ENCODE peak calls at places on chromosomes 6 and 20, in nine cellular contexts. One of them, this sample, is unnamed.

GRCh38 chr6:168216139-168216538 is 103.4 kb downstream of the DACT2 start:
- DNase-seq in IMR-90: no peak
- DNase-seq in GM23338: peak; percentile 78
- DNase-seq in esophagus squamous epithelium: no peak
- DNase-seq in naive thymus-derived CD4-positive, alpha-beta T cell: no peak
- DNase-seq in colonic mucosa: no peak
- DNase-seq in brain microvascular endothelial cell: no peak
- DNase-seq in lung: no peak
- DNase-seq in psoas muscle: no peak
- DNase-seq in this sample: no peak

GRCh38 chr20:63067721-63068560 is 61.2 kb upstream of the BHLHE23 start:
- DNase-seq in IMR-90: no peak
- DNase-seq in GM23338: no peak
- DNase-seq in esophagus squamous epithelium: no peak
- DNase-seq in naive thymus-derived CD4-positive, alpha-beta T cell: no peak
- DNase-seq in colonic mucosa: no peak
- DNase-seq in brain microvascular endothelial cell: no peak
- DNase-seq in lung: no peak
- DNase-seq in psoas muscle: no peak
- DNase-seq in this sample: no peak

GRCh38 chr6:100458841-100459154 is 5.9 kb downstream of the SIM1 start:
- DNase-seq in IMR-90: no peak
- DNase-seq in GM23338: no peak
- DNase-seq in esophagus squamous epithelium: no peak
- DNase-seq in naive thymus-derived CD4-positive, alpha-beta T cell: no peak
- DNase-seq in colonic mucosa: no peak
- DNase-seq in brain microvascular endothelial cell: no peak
- DNase-seq in lung: no peak
- DNase-seq in psoas muscle: no peak
- DNase-seq in this sample: no peak

GRCh38 chr6:166645928-166646327 is 18.9 kb upstream of the RPS6KA2 start:
- DNase-seq in IMR-90: no peak
- DNase-seq in GM23338: no peak
- DNase-seq in esophagus squamous epithelium: no peak
- DNase-seq in naive thymus-derived CD4-positive, alpha-beta T cell: no peak
- DNase-seq in colonic mucosa: no peak
- DNase-seq in brain microvascular endothelial cell: no peak
- DNase-seq in lung: no peak
- DNase-seq in psoas muscle: no peak
- DNase-seq in this sample: no peak

GRCh38 chr6:127690092-127690491 is 113.1 kb downstream of the C6orf58 start:
- DNase-seq in IMR-90: peak; percentile 28
- DNase-seq in GM23338: peak; percentile 60
- DNase-seq in esophagus squamous epithelium: no peak
- DNase-seq in naive thymus-derived CD4-positive, alpha-beta T cell: no peak
- DNase-seq in colonic mucosa: no peak
- DNase-seq in brain microvascular endothelial cell: peak; percentile 12
- DNase-seq in lung: no peak
- DNase-seq in psoas muscle: no peak
- DNase-seq in this sample: no peak

GRCh38 chr20:24584538-24585356 is 115.3 kb downstream of the SYNDIG1 start:
- DNase-seq in IMR-90: peak; percentile 59
- DNase-seq in GM23338: no peak
- DNase-seq in esophagus squamous epithelium: no peak
- DNase-seq in naive thymus-derived CD4-positive, alpha-beta T cell: no peak
- DNase-seq in colonic mucosa: no peak
- DNase-seq in brain microvascular endothelial cell: no peak
- DNase-seq in lung: no peak
- DNase-seq in psoas muscle: peak; percentile 23
- DNase-seq in this sample: peak; percentile 70

GRCh38 chr6:53624491-53624890 is 41.1 kb downstream of the KLHL31 start:
- DNase-seq in IMR-90: no peak
- DNase-seq in GM23338: no peak
- DNase-seq in esophagus squamous epithelium: no peak
- DNase-seq in naive thymus-derived CD4-positive, alpha-beta T cell: no peak
- DNase-seq in colonic mucosa: no peak
- DNase-seq in brain microvascular endothelial cell: no peak
- DNase-seq in lung: no peak
- DNase-seq in psoas muscle: no peak
- DNase-seq in this sample: no peak

GRCh38 chr6:63640062-63640461 is 4.5 kb downstream of the PHF3 start:
- DNase-seq in IMR-90: peak; percentile 79
- DNase-seq in GM23338: no peak
- DNase-seq in esophagus squamous epithelium: no peak
- DNase-seq in naive thymus-derived CD4-positive, alpha-beta T cell: no peak
- DNase-seq in colonic mucosa: no peak
- DNase-seq in brain microvascular endothelial cell: peak; percentile 42
- DNase-seq in lung: no peak
- DNase-seq in psoas muscle: no peak
- DNase-seq in this sample: no peak

GRCh38 chr6:89950879-89951391 is 56.7 kb downstream of the GJA10 start:
- DNase-seq in IMR-90: no peak
- DNase-seq in GM23338: no peak
- DNase-seq in esophagus squamous epithelium: no peak
- DNase-seq in naive thymus-derived CD4-positive, alpha-beta T cell: no peak
- DNase-seq in colonic mucosa: no peak
- DNase-seq in brain microvascular endothelial cell: no peak
- DNase-seq in lung: no peak
- DNase-seq in psoas muscle: peak; percentile 54
- DNase-seq in this sample: no peak

GRCh38 chr6:148905901-148906300 is 159.1 kb downstream of the UST start:
- DNase-seq in IMR-90: no peak
- DNase-seq in GM23338: no peak
- DNase-seq in esophagus squamous epithelium: no peak
- DNase-seq in naive thymus-derived CD4-positive, alpha-beta T cell: no peak
- DNase-seq in colonic mucosa: no peak
- DNase-seq in brain microvascular endothelial cell: no peak
- DNase-seq in lung: no peak
- DNase-seq in psoas muscle: no peak
- DNase-seq in this sample: no peak

GRCh38 chr6:56293756-56294155 is 46.4 kb upstream of the COL21A1 start:
- DNase-seq in IMR-90: no peak
- DNase-seq in GM23338: no peak
- DNase-seq in esophagus squamous epithelium: no peak
- DNase-seq in naive thymus-derived CD4-positive, alpha-beta T cell: no peak
- DNase-seq in colonic mucosa: no peak
- DNase-seq in brain microvascular endothelial cell: no peak
- DNase-seq in lung: no peak
- DNase-seq in psoas muscle: no peak
- DNase-seq in this sample: no peak

GRCh38 chr6:12288844-12289654 is 1.1 kb upstream of the EDN1 start:
- DNase-seq in IMR-90: peak; percentile 74
- DNase-seq in GM23338: peak; percentile 91
- DNase-seq in esophagus squamous epithelium: no peak
- DNase-seq in naive thymus-derived CD4-positive, alpha-beta T cell: no peak
- DNase-seq in colonic mucosa: peak; percentile 87
- DNase-seq in brain microvascular endothelial cell: peak; percentile 68
- DNase-seq in lung: peak; percentile 60
- DNase-seq in psoas muscle: no peak
- DNase-seq in this sample: peak; percentile 71

GRCh38 chr6:33925869-33926268 is 122.1 kb upstream of the MLN start:
- DNase-seq in IMR-90: no peak
- DNase-seq in GM23338: no peak
- DNase-seq in esophagus squamous epithelium: no peak
- DNase-seq in naive thymus-derived CD4-positive, alpha-beta T cell: no peak
- DNase-seq in colonic mucosa: no peak
- DNase-seq in brain microvascular endothelial cell: no peak
- DNase-seq in lung: no peak
- DNase-seq in psoas muscle: no peak
- DNase-seq in this sample: no peak

GRCh38 chr20:4946585-4947378 is 54.5 kb downstream of the SLC23A2 start:
- DNase-seq in IMR-90: no peak
- DNase-seq in GM23338: no peak
- DNase-seq in esophagus squamous epithelium: no peak
- DNase-seq in naive thymus-derived CD4-positive, alpha-beta T cell: no peak
- DNase-seq in colonic mucosa: no peak
- DNase-seq in brain microvascular endothelial cell: no peak
- DNase-seq in lung: no peak
- DNase-seq in psoas muscle: no peak
- DNase-seq in this sample: no peak

GRCh38 chr20:12337601-12338000 is 419.9 kb downstream of the BTBD3 start:
- DNase-seq in IMR-90: no peak
- DNase-seq in GM23338: no peak
- DNase-seq in esophagus squamous epithelium: no peak
- DNase-seq in naive thymus-derived CD4-positive, alpha-beta T cell: no peak
- DNase-seq in colonic mucosa: no peak
- DNase-seq in brain microvascular endothelial cell: no peak
- DNase-seq in lung: no peak
- DNase-seq in psoas muscle: no peak
- DNase-seq in this sample: no peak

GRCh38 chr6:139820191-139820590 is 445.7 kb upstream of the CITED2 start:
- DNase-seq in IMR-90: peak; percentile 81
- DNase-seq in GM23338: no peak
- DNase-seq in esophagus squamous epithelium: no peak
- DNase-seq in naive thymus-derived CD4-positive, alpha-beta T cell: no peak
- DNase-seq in colonic mucosa: no peak
- DNase-seq in brain microvascular endothelial cell: peak; percentile 29
- DNase-seq in lung: no peak
- DNase-seq in psoas muscle: no peak
- DNase-seq in this sample: no peak

GRCh38 chr20:21681932-21682318 is 23.5 kb upstream of the PAX1 start:
- DNase-seq in IMR-90: no peak
- DNase-seq in GM23338: no peak
- DNase-seq in esophagus squamous epithelium: no peak
- DNase-seq in naive thymus-derived CD4-positive, alpha-beta T cell: no peak
- DNase-seq in colonic mucosa: no peak
- DNase-seq in brain microvascular endothelial cell: no peak
- DNase-seq in lung: no peak
- DNase-seq in psoas muscle: no peak
- DNase-seq in this sample: no peak
- H3K4me3 ChIP-seq in IMR-90: no peak overlapping the region
- H3K4me3 ChIP-seq in GM23338: no peak overlapping the region
- H3K4me3 ChIP-seq in esophagus squamous epithelium: no peak overlapping the region
- H3K4me3 ChIP-seq in naive thymus-derived CD4-positive, alpha-beta T cell: no peak overlapping the region
- H3K4me3 ChIP-seq in colonic mucosa: no peak overlapping the region
- H3K4me3 ChIP-seq in brain microvascular endothelial cell: no peak overlapping the region
- H3K4me3 ChIP-seq in lung: no peak overlapping the region
- H3K4me3 ChIP-seq in psoas muscle: peak overlapping the region; percentile 26
- H3K4me3 ChIP-seq in this sample: no peak overlapping the region

GRCh38 chr20:1861996-1862664 is 33.1 kb upstream of the SIRPA start:
- DNase-seq in IMR-90: no peak
- DNase-seq in GM23338: peak; percentile 19
- DNase-seq in esophagus squamous epithelium: no peak
- DNase-seq in naive thymus-derived CD4-positive, alpha-beta T cell: no peak
- DNase-seq in colonic mucosa: no peak
- DNase-seq in brain microvascular endothelial cell: no peak
- DNase-seq in lung: no peak
- DNase-seq in psoas muscle: no peak
- DNase-seq in this sample: no peak

GRCh38 chr20:1861347-1861987 is 33.7 kb upstream of the SIRPA start:
- DNase-seq in IMR-90: peak; percentile 25
- DNase-seq in GM23338: no peak
- DNase-seq in esophagus squamous epithelium: no peak
- DNase-seq in naive thymus-derived CD4-positive, alpha-beta T cell: no peak
- DNase-seq in colonic mucosa: peak; percentile 75
- DNase-seq in brain microvascular endothelial cell: peak; percentile 71
- DNase-seq in lung: no peak
- DNase-seq in psoas muscle: no peak
- DNase-seq in this sample: no peak

GRCh38 chr20:1863296-1863695 is 31.9 kb upstream of the SIRPA start:
- DNase-seq in IMR-90: peak; percentile 38
- DNase-seq in GM23338: no peak
- DNase-seq in esophagus squamous epithelium: no peak
- DNase-seq in naive thymus-derived CD4-positive, alpha-beta T cell: no peak
- DNase-seq in colonic mucosa: no peak
- DNase-seq in brain microvascular endothelial cell: no peak
- DNase-seq in lung: no peak
- DNase-seq in psoas muscle: no peak
- DNase-seq in this sample: no peak

GRCh38 chr20:1860446-1860845 is 34.8 kb upstream of the SIRPA start:
- DNase-seq in IMR-90: peak; percentile 74
- DNase-seq in GM23338: no peak
- DNase-seq in esophagus squamous epithelium: no peak
- DNase-seq in naive thymus-derived CD4-positive, alpha-beta T cell: no peak
- DNase-seq in colonic mucosa: no peak
- DNase-seq in brain microvascular endothelial cell: peak; percentile 56
- DNase-seq in lung: no peak
- DNase-seq in psoas muscle: no peak
- DNase-seq in this sample: peak; percentile 33

GRCh38 chr20:1862665-1863059 is 32.5 kb upstream of the SIRPA start:
- DNase-seq in IMR-90: no peak
- DNase-seq in GM23338: no peak
- DNase-seq in esophagus squamous epithelium: no peak
- DNase-seq in naive thymus-derived CD4-positive, alpha-beta T cell: no peak
- DNase-seq in colonic mucosa: no peak
- DNase-seq in brain microvascular endothelial cell: no peak
- DNase-seq in lung: no peak
- DNase-seq in psoas muscle: no peak
- DNase-seq in this sample: no peak
- H3K27me3 ChIP-seq in IMR-90: peaks cover 13% of the 10 kb centered on the region
- H3K27me3 ChIP-seq in GM23338: no peaks in the 10 kb centered on the region
- H3K27me3 ChIP-seq in esophagus squamous epithelium: no peaks in the 10 kb centered on the region
- H3K27me3 ChIP-seq in naive thymus-derived CD4-positive, alpha-beta T cell: no peaks in the 10 kb centered on the region
- H3K27me3 ChIP-seq in colonic mucosa: no peaks in the 10 kb centered on the region
- H3K27me3 ChIP-seq in brain microvascular endothelial cell: no peaks in the 10 kb centered on the region
- H3K27me3 ChIP-seq in lung: no peaks in the 10 kb centered on the region
- H3K27me3 ChIP-seq in psoas muscle: no peaks in the 10 kb centered on the region
- H3K27me3 ChIP-seq in this sample: no peaks in the 10 kb centered on the region

GRCh38 chr20:44204156-44204831 is 6.3 kb downstream of the OSER1 start:
- DNase-seq in IMR-90: peak; percentile 96
- DNase-seq in GM23338: no peak
- DNase-seq in esophagus squamous epithelium: no peak
- DNase-seq in naive thymus-derived CD4-positive, alpha-beta T cell: no peak
- DNase-seq in colonic mucosa: no peak
- DNase-seq in brain microvascular endothelial cell: peak; percentile 57
- DNase-seq in lung: no peak
- DNase-seq in psoas muscle: no peak
- DNase-seq in this sample: no peak
- H3K36me3 ChIP-seq in IMR-90: peaks cover 28% of the 10 kb centered on the region
- H3K36me3 ChIP-seq in GM23338: peaks cover 33% of the 10 kb centered on the region
- H3K36me3 ChIP-seq in esophagus squamous epithelium: peaks cover 12% of the 10 kb centered on the region
- H3K36me3 ChIP-seq in naive thymus-derived CD4-positive, alpha-beta T cell: peaks cover 62% of the 10 kb centered on the region
- H3K36me3 ChIP-seq in colonic mucosa: peaks cover 15% of the 10 kb centered on the region
- H3K36me3 ChIP-seq in brain microvascular endothelial cell: peaks cover 11% of the 10 kb centered on the region
- H3K36me3 ChIP-seq in lung: peaks cover 12% of the 10 kb centered on the region
- H3K36me3 ChIP-seq in psoas muscle: peaks cover 4% of the 10 kb centered on the region
- H3K36me3 ChIP-seq in this sample: peaks cover 66% of the 10 kb centered on the region

DNA sequence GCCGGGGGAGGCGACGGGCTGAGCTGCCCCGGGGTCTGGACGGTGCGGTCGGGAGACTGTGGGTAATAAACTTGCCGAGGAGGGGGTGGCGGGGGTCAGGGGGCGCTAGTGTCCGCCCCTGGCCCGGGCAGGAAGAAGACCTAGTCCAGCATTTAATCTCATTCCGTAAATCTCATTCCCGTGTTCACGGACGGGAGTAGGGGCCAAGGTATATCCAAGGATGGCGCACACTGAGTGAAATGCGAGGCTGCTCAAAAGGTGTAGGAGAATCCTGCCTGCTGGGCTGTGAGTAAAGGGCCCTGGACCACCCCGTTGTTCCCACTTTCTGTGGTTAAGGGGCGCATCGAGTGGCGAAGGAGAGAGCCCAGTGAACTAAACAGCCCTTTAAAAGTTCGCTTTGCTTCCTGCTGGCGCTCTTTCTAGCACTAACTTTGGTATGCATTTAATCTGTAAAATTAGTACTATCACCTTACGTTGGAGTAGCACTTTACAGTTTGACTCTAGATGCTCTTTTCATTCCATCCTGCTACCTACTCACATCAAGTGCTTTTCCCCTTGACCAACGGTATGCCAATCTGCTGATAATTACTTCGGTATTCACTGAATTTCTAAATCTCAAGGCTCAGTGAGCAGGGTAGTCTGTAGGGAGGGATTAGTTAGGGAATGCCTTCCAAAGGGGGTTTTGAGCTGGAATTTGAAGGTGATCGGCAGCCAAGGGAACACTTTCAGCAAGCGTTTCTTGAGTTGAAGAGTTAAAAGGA is 730 bp downstream of the PARD6B start:
- DNase-seq in IMR-90: no peak
- DNase-seq in GM23338: peak; percentile 61
- DNase-seq in esophagus squamous epithelium: no peak
- DNase-seq in naive thymus-derived CD4-positive, alpha-beta T cell: no peak
- DNase-seq in colonic mucosa: no peak
- DNase-seq in brain microvascular endothelial cell: no peak
- DNase-seq in lung: no peak
- DNase-seq in psoas muscle: no peak
- DNase-seq in this sample: no peak
- H3K4me3 ChIP-seq in IMR-90: peak overlapping the region; percentile 80
- H3K4me3 ChIP-seq in GM23338: peak overlapping the region; percentile 61
- H3K4me3 ChIP-seq in esophagus squamous epithelium: peak overlapping the region; percentile 64
- H3K4me3 ChIP-seq in naive thymus-derived CD4-positive, alpha-beta T cell: peak overlapping the region; percentile 69
- H3K4me3 ChIP-seq in colonic mucosa: peak overlapping the region; percentile 94
- H3K4me3 ChIP-seq in brain microvascular endothelial cell: peak overlapping the region; percentile 62
- H3K4me3 ChIP-seq in lung: peak overlapping the region; percentile 90
- H3K4me3 ChIP-seq in psoas muscle: peak overlapping the region; percentile 91
- H3K4me3 ChIP-seq in this sample: peak overlapping the region; percentile 73

This sample was measured in MG63.